ENCODE peak calls at places on chromosome 5, in nine cellular contexts. Q is upper lobe of right lung, E is hepatocyte, R is uterus, O is nephron progenitor cell, Y is IMR-90, X is neural progenitor cell, K is neural crest cell, F is endothelial cell. B is an unnamed sample.

GRCh38 chr5:31355337-31355736 is 161.9 kb downstream of the CDH6 start:
- DNase-seq in Q (no peak), E (no peak), R (no peak), O (no peak), Y (no peak), X (no peak), K (no peak), F (no peak), B (no peak)

GRCh38 chr5:149002053-149002452 is 60.8 kb downstream of the SH3TC2 start:
- DNase-seq in Q (no peak), E (peak; percentile 79), R (no peak), O (peak; percentile 51), Y (peak; percentile 100), X (peak; percentile 68), K (no peak), F (no peak), B (no peak)

GRCh38 chr5:150645070-150645700 is 4.7 kb downstream of the SYNPO start:
- DNase-seq in Q (no peak), E (no peak), R (peak; percentile 85), O (peak; percentile 37), Y (peak; percentile 71), X (peak; percentile 86), K (no peak), F (no peak), B (no peak)

GRCh38 chr5:167918492-167919267 is 372.8 kb upstream of the WWC1 start:
- DNase-seq in Q (no peak), E (no peak), R (no peak), O (peak; percentile 28), Y (no peak), X (no peak), K (no peak), F (no peak), B (no peak)

GRCh38 chr5:137231535-137231934 is 267.6 kb downstream of the SPOCK1 start:
- DNase-seq in Q (no peak), E (no peak), R (no peak), O (no peak), Y (peak; percentile 21), X (no peak), K (no peak), F (no peak), B (no peak)

GRCh38 chr5:82720213-82720612 is 357.0 kb downstream of the TMEM167A start:
- DNase-seq in Q (no peak), E (no peak), R (no peak), O (no peak), Y (no peak), X (peak; percentile 4), K (no peak), F (peak; percentile 18), B (no peak)

GRCh38 chr5:116454417-116454927 is 120.2 kb downstream of the SEMA6A start:
- DNase-seq in Q (no peak), E (peak; percentile 53), R (no peak), O (no peak), Y (peak; percentile 92), X (peak; percentile 69), K (no peak), F (no peak), B (no peak)

GRCh38 chr5:81117566-81117965 is 115.6 kb upstream of the CKMT2 start:
- DNase-seq in Q (no peak), E (no peak), R (no peak), O (no peak), Y (no peak), X (no peak), K (no peak), F (no peak), B (no peak)

GRCh38 chr5:57382665-57383064 is 99.9 kb downstream of the ACTBL2 start:
- DNase-seq in Q (no peak), E (no peak), R (no peak), O (no peak), Y (no peak), X (no peak), K (no peak), F (no peak), B (no peak)

GRCh38 chr5:39623291-39623865 is 198.6 kb upstream of the DAB2 start:
- DNase-seq in Q (no peak), E (no peak), R (no peak), O (no peak), Y (no peak), X (no peak), K (no peak), F (no peak), B (no peak)

GRCh38 chr5:163330723-163331668 is 106.4 kb upstream of the CCNG1 start:
- DNase-seq in Q (no peak), E (no peak), R (no peak), O (no peak), Y (no peak), X (peak; percentile 12), K (no peak), F (no peak), B (no peak)

GRCh38 chr5:180821538-180821937 is 18.9 kb upstream of the MGAT1 start:
- DNase-seq in Q (no peak), E (no peak), R (no peak), O (no peak), Y (no peak), X (no peak), K (no peak), F (no peak), B (no peak)

GRCh38 chr5:57791875-57792274 is 309.3 kb upstream of the ACTBL2 start:
- DNase-seq in Q (no peak), E (no peak), R (no peak), O (no peak), Y (no peak), X (no peak), K (no peak), F (no peak), B (no peak)

GRCh38 chr5:167934561-167934971 is 356.9 kb upstream of the WWC1 start:
- DNase-seq in Q (no peak), E (peak; percentile 17), R (no peak), O (no peak), Y (no peak), X (no peak), K (no peak), F (no peak), B (no peak)

GRCh38 chr5:43243270-43243669 is 51.2 kb downstream of the NIM1K start:
- DNase-seq in Q (no peak), E (no peak), R (no peak), O (no peak), Y (no peak), X (no peak), K (no peak), F (no peak), B (no peak)

GRCh38 chr5:111774525-111774924 is 17.5 kb upstream of the NREP start:
- DNase-seq in Q (peak; percentile 71), E (peak; percentile 63), R (no peak), O (peak; percentile 5), Y (peak; percentile 42), X (peak; percentile 74), K (no peak), F (no peak), B (no peak)

DNA sequence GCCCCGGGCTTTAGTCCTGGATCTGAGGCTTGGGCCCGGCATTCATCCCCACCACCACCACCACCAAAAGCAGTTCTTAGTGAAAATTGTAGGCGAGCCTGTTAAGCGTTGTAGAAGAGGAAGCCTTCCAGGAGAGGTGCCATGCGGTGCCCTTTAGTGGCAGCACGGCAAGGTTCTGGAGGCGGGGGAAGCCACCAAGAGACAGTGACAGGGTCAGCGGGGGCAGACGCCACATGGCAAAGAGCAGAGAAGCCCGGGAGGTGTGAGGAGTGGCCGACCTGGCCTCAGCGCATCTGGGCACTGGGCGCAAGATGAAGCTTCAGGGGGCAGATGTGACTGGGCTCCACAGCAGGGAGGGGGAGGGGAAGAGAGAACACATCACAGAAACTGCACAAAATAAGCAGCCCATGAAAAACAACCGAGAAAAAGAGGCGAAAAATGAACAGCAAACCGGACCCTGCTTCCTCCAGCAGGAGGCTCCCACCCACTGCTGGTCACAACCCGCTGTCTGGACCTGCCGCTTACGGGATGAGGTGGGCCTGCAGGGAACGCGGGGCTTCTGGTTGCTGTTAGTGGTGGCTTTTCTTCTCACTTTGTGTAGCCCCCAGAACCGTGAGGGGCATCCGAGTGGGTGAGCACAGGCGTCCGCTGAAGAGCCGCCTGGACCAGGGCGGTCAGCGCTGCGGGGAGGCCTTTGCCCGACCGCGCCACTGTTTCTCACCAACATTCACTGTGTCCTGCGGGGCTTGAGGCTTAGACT is 4.3 kb downstream of the LRRC14B start:
- DNase-seq in Q (peak; percentile 49), E (no peak), R (no peak), O (no peak), Y (no peak), X (peak; percentile 22), K (no peak), F (no peak), B (no peak)
- TF ChIP-seq CTCF in Q (no peak), E (no peak), R (no peak), O (no peak), Y (peak; percentile 6), X (peak; percentile 23), K (no peak), F (no peak), B (no peak)

DNA sequence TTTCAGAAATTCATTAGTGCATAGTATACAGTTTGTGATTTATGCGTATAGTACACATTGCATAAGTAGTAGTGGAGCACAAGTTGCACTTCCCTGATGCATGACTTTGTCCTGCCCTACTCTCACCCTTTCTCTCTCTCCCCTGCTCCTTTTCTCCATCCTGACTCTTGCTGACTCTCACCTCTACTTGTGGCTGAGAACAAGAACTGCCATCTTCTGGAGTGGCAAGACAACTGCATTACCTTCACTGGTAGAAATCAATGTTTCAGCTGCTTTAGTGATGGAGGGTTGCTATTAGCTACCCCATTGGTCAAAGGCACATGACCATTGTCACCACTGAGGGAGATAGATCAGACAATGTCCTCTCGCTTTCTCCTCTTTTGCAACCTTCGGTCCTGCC is 26.9 kb downstream of the SPEF2 start:
- DNase-seq in Q (no peak), E (no peak), R (no peak), O (no peak), Y (no peak), X (peak; percentile 11), K (no peak), F (no peak), B (no peak)
- TF ChIP-seq CTCF in Q (no peak), E (no peak), R (no peak), O (no peak), Y (no peak), X (peak; percentile 5), K (no peak), F (no peak), B (no peak)

GRCh38 chr5:51411917-51412316 is 28.7 kb downstream of the ISL1 start:
- DNase-seq in Q (no peak), E (no peak), R (no peak), O (no peak), Y (no peak), X (no peak), K (no peak), F (no peak), B (no peak)

GRCh38 chr5:51414516-51414915 is 31.3 kb downstream of the ISL1 start:
- DNase-seq in Q (no peak), E (no peak), R (no peak), O (no peak), Y (no peak), X (no peak), K (no peak), F (no peak), B (no peak)

GRCh38 chr5:51416149-51416548 is 32.9 kb downstream of the ISL1 start:
- DNase-seq in Q (no peak), E (no peak), R (no peak), O (no peak), Y (no peak), X (no peak), K (no peak), F (no peak), B (no peak)
- TF ChIP-seq CTCF in Q (no peak), E (peak; percentile 7), R (no peak), O (no peak), Y (no peak), X (no peak), K (no peak), F (no peak), B (no peak)

GRCh38 chr5:113552620-113553019 is 39.1 kb downstream of the YTHDC2 start:
- DNase-seq in Q (no peak), E (no peak), R (no peak), O (no peak), Y (no peak), X (no peak), K (no peak), F (no peak), B (no peak)
- TF ChIP-seq CTCF in Q (no peak), E (no peak), R (no peak), O (no peak), Y (no peak), X (no peak), K (no peak), F (no peak), B (no peak)